ENCODE peak calls at places on chromosomes 4 and X, in four cellular contexts. A is OCI-LY7, T is GM23338, D is HEK293T. O is an unnamed sample.

GRCh38 chr4:54746228-54746627 is 88.5 kb downstream of the KIT start:
- DNase-seq in A (no peak), D (no peak), T (no peak), O (no peak)

GRCh38 chr4:138236035-138236434 is 6.1 kb downstream of the SLC7A11 start:
- DNase-seq in D (no peak), T (no peak), A (no peak), O (no peak)

GRCh38 chr4:19936471-19936870 is 315.2 kb upstream of the SLIT2 start:
- DNase-seq in D (no peak), T (no peak), A (no peak), O (no peak)

GRCh38 chrX:154123241-154124219 is 20.5 kb upstream of the OPN1LW start:
- DNase-seq in D (no peak), A (peak), T (no peak), O (peak)

GRCh38 chrX:119654112-119654531 is 38.8 kb downstream of the SEPTIN6 start:
- DNase-seq in D (no peak), A (no peak), T (peak), O (no peak)

GRCh38 chrX:48558270-48558669 is 16.0 kb upstream of the RBM3 start:
- DNase-seq in A (no peak), T (no peak), D (peak), O (no peak)

GRCh38 chr4:110978761-110979160 is 355.9 kb upstream of the PITX2 start:
- DNase-seq in A (no peak), T (no peak), D (no peak), O (no peak)

GRCh38 chrX:53440631-53441517 is 6.7 kb upstream of the HSD17B10 start:
- DNase-seq in T (peak), A (no peak), D (no peak), O (no peak)

GRCh38 chrX:107686026-107686425 is 57.7 kb downstream of the PRPS1 start:
- DNase-seq in D (no peak), T (no peak), A (no peak), O (no peak)

GRCh38 chr4:37008199-37008598 is 236.3 kb upstream of the NWD2 start:
- DNase-seq in T (no peak), A (peak), D (no peak), O (peak)

GRCh38 chr4:188015025-188015778 is 19.6 kb downstream of the ZFP42 start:
- DNase-seq in A (no peak), T (peak), D (no peak), O (no peak)

GRCh38 chr4:158090323-158090722 is 82.5 kb downstream of the GASK1B start:
- DNase-seq in A (no peak), T (no peak), D (no peak), O (no peak)

GRCh38 chr4:90616711-90617110 is 489.5 kb downstream of the CCSER1 start:
- DNase-seq in A (no peak), T (no peak), D (no peak), O (no peak)

O was measured in K562.